ENCODE peak calls at places on chromosomes 5 and 9, in five cellular contexts. X, G, M, J and O are unnamed samples.

GRCh38 chr5:9474241-9475002 is 71.5 kb downstream of the SEMA5A start:
- DNase-seq in X (no peak), G (no peak), M (no peak), J (no peak), O (peak)

GRCh38 chr5:134606726-134607125 is 25.9 kb downstream of the SAR1B start:
- DNase-seq in X (no peak), G (no peak), M (no peak), J (no peak), O (no peak)

GRCh38 chr9:6945871-6946270 is 188.1 kb downstream of the KDM4C start:
- DNase-seq in X (no peak), G (no peak), M (no peak), J (no peak), O (no peak)

GRCh38 chr5:140126315-140127012 is 727 bp downstream of the IGIP start:
- DNase-seq in X (no peak), G (no peak), M (no peak), J (no peak), O (no peak)

GRCh38 chr9:79572032-79572890 is 496 bp downstream of the TLE4 start:
- DNase-seq in X (peak), G (peak), M (no peak), J (peak), O (no peak)

GRCh38 chr5:1246711-1247431 is 21.7 kb downstream of the SLC6A18 start:
- DNase-seq in X (peak), G (no peak), M (no peak), J (peak), O (no peak)

GRCh38 chr5:159669559-159669958 is 246.7 kb upstream of the ADRA1B start:
- DNase-seq in X (no peak), G (no peak), M (no peak), J (no peak), O (no peak)

GRCh38 chr5:8522635-8523034 is 653.7 kb downstream of the MTRR start:
- DNase-seq in X (no peak), G (no peak), M (no peak), J (no peak), O (no peak)

GRCh38 chr9:3058409-3058808 is 214.5 kb upstream of the PUM3 start:
- DNase-seq in X (no peak), G (no peak), M (no peak), J (no peak), O (no peak)

GRCh38 chr9:136013524-136014034 is 52.4 kb upstream of the UBAC1 start:
- DNase-seq in X (no peak), G (no peak), M (no peak), J (no peak), O (no peak)

GRCh38 chr5:170200876-170201275 is 31.9 kb upstream of the C5orf58 start:
- DNase-seq in X (no peak), G (no peak), M (no peak), J (no peak), O (no peak)

GRCh38 chr9:32344551-32345182 is 39.8 kb upstream of the ACO1 start:
- DNase-seq in X (no peak), G (peak), M (no peak), J (peak), O (no peak)

GRCh38 chr5:151678713-151679112 is 8.0 kb downstream of the SPARC start:
- DNase-seq in X (no peak), G (no peak), M (no peak), J (no peak), O (no peak)

GRCh38 chr5:151675956-151676712 is 10.6 kb downstream of the SPARC start:
- DNase-seq in X (no peak), G (no peak), M (no peak), J (no peak), O (no peak)

GRCh38 chr5:151676719-151677118 is 10.0 kb downstream of the SPARC start:
- DNase-seq in X (no peak), G (no peak), M (no peak), J (peak), O (no peak)

GRCh38 chr5:151679421-151680155 is 7.1 kb downstream of the SPARC start:
- DNase-seq in X (no peak), G (no peak), M (no peak), J (no peak), O (no peak)

GRCh38 chr5:151678146-151678545 is 8.6 kb downstream of the SPARC start:
- DNase-seq in X (no peak), G (no peak), M (no peak), J (peak), O (no peak)
- H3K4me3 ChIP-seq in X (no peak), G (no peak), M (peak), J (no peak), O (no peak)

GRCh38 chr9:134847752-134848432 is 32.7 kb upstream of the FCN2 start:
- DNase-seq in X (no peak), G (no peak), M (no peak), J (no peak), O (no peak)

GRCh38 chr9:134846187-134846586 is 34.4 kb upstream of the FCN2 start:
- DNase-seq in X (no peak), G (no peak), M (no peak), J (no peak), O (no peak)

GRCh38 chr9:134848504-134848903 is 32.1 kb upstream of the FCN2 start:
- DNase-seq in X (no peak), G (no peak), M (no peak), J (no peak), O (no peak)

GRCh38 chr9:134847138-134847537 is 33.5 kb upstream of the FCN2 start:
- DNase-seq in X (no peak), G (no peak), M (no peak), J (no peak), O (no peak)

GRCh38 chr9:134846699-134847098 is 33.9 kb upstream of the FCN2 start:
- DNase-seq in X (no peak), G (no peak), M (no peak), J (no peak), O (no peak)
- H3K4me3 ChIP-seq in X (no peak), G (no peak), M (no peak), J (no peak), O (no peak)

DNA sequence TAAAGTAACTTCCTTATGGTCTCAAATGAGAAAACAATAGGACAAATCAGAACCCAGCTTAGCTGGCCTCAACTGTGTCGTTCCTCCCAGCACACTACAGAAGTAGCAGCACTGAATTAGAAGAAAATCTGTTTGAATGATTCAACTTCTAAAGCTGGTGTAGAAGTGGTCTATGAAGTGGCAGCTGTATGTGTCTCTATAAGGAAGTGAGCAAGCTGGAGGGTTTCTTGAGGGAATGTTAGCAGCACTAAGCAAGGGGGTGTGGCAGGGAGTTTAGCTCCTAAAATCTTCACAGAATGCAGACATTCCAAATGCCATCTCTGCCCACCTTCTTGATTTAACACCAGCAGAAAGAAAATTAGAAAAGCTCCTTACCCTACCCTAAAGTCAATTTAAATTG is 4.1 kb downstream of the KLF9 start:
- DNase-seq in X (no peak), G (peak), M (no peak), J (peak), O (no peak)
- H3K4me3 ChIP-seq in X (peak), G (peak), M (peak), J (no peak), O (peak)

GRCh38 chr9:122929803-122930354 is 1.4 kb downstream of the ZBTB26 start:
- DNase-seq in X (no peak), G (no peak), M (no peak), J (no peak), O (no peak)
- H3K4me3 ChIP-seq in X (no peak), G (peak), M (no peak), J (peak), O (peak)

GRCh38 chr9:97934321-97935115 is 3.5 kb downstream of the HEMGN start:
- DNase-seq in X (no peak), G (no peak), M (no peak), J (no peak), O (no peak)
- H3K4me3 ChIP-seq in X (no peak), G (no peak), M (no peak), J (no peak), O (no peak)

GRCh38 chr9:128102196-128102595 is 25.3 kb downstream of the PTGES2 start:
- DNase-seq in X (no peak), G (no peak), M (no peak), J (no peak), O (no peak)
- H3K4me3 ChIP-seq in X (no peak), G (no peak), M (no peak), J (no peak), O (no peak)

GRCh38 chr5:84298628-84299027 is 86.1 kb downstream of the EDIL3 start:
- DNase-seq in X (no peak), G (no peak), M (no peak), J (no peak), O (no peak)

GRCh38 chr5:84306617-84307016 is 78.1 kb downstream of the EDIL3 start:
- DNase-seq in X (no peak), G (no peak), M (no peak), J (no peak), O (no peak)

GRCh38 chr5:84304591-84304990 is 80.1 kb downstream of the EDIL3 start:
- DNase-seq in X (no peak), G (no peak), M (no peak), J (peak), O (no peak)

GRCh38 chr5:84303315-84303714 is 81.4 kb downstream of the EDIL3 start:
- DNase-seq in X (no peak), G (no peak), M (no peak), J (peak), O (no peak)

GRCh38 chr5:84301535-84301934 is 83.1 kb downstream of the EDIL3 start:
- DNase-seq in X (no peak), G (no peak), M (no peak), J (no peak), O (no peak)
- H3K4me3 ChIP-seq in X (no peak), G (no peak), M (no peak), J (no peak), O (no peak)